ENCODE peak calls at places on chromosomes 6 and 20, in seven cellular contexts. J is HCT116, X is spleen, K is GM23338, F is transverse colon, O is upper lobe of left lung, T is prostate gland. C is an unnamed sample.

GRCh38 chr20:58634818-58635665 is 16.0 kb upstream of the STX16 start:
- DNase-seq in J (no peak), X (no peak), K (no peak), F (no peak), O (no peak), T (no peak), C (no peak)

GRCh38 chr6:155275808-155276480 is 12.1 kb downstream of the CLDN20 start:
- DNase-seq in J (no peak), X (no peak), K (no peak), F (no peak), O (no peak), T (no peak), C (no peak)

GRCh38 chr20:58024241-58024721 is 204.2 kb downstream of the ANKRD60 start:
- DNase-seq in J (no peak), X (peak), K (no peak), F (no peak), O (no peak), T (no peak), C (no peak)

GRCh38 chr6:140360651-140361050 is 986.2 kb upstream of the CITED2 start:
- DNase-seq in J (no peak), X (no peak), K (no peak), F (no peak), O (no peak), T (no peak), C (no peak)

GRCh38 chr20:6178537-6178936 is 55.7 kb upstream of the FERMT1 start:
- DNase-seq in J (peak), X (no peak), K (peak), F (no peak), O (no peak), T (no peak), C (peak)

GRCh38 chr6:43708857-43709653 is 21.5 kb upstream of the MRPS18A start:
- DNase-seq in J (no peak), X (no peak), K (no peak), F (no peak), O (peak), T (no peak), C (no peak)

GRCh38 chr20:4195499-4195898 is 180.1 kb upstream of the RNF24 start:
- DNase-seq in J (no peak), X (peak), K (peak), F (no peak), O (no peak), T (no peak), C (no peak)

GRCh38 chr6:170053966-170054661 is 236.8 kb downstream of the DLL1 start:
- DNase-seq in J (no peak), X (peak), K (no peak), F (peak), O (peak), T (no peak), C (no peak)

GRCh38 chr20:36538026-36538764 is 3.1 kb upstream of the MYL9 start:
- DNase-seq in J (no peak), X (no peak), K (no peak), F (no peak), O (no peak), T (no peak), C (no peak)

GRCh38 chr20:56949318-56949717 is 317.1 kb downstream of the BMP7 start:
- DNase-seq in J (peak), X (no peak), K (peak), F (no peak), O (no peak), T (no peak), C (no peak)

GRCh38 chr20:57967364-57967763 is 257.5 kb upstream of the PMEPA1 start:
- DNase-seq in J (no peak), X (no peak), K (no peak), F (no peak), O (no peak), T (no peak), C (no peak)

GRCh38 chr6:97841763-97842162 is 558.7 kb upstream of the MMS22L start:
- DNase-seq in J (no peak), X (no peak), K (no peak), F (no peak), O (no peak), T (no peak), C (no peak)

GRCh38 chr20:44068311-44068710 is 118.7 kb downstream of the JPH2 start:
- DNase-seq in J (no peak), X (no peak), K (peak), F (no peak), O (no peak), T (no peak), C (no peak)

GRCh38 chr6:35905841-35906498 is 14.9 kb downstream of the SRPK1 start:
- DNase-seq in J (no peak), X (no peak), K (no peak), F (no peak), O (no peak), T (no peak), C (no peak)

GRCh38 chr6:136036601-136037000 is 185.1 kb downstream of the PDE7B start:
- DNase-seq in J (no peak), X (no peak), K (no peak), F (no peak), O (no peak), T (no peak), C (no peak)

GRCh38 chr6:25637946-25638345 is 14.1 kb upstream of the SCGN start:
- DNase-seq in J (no peak), X (no peak), K (peak), F (peak), O (no peak), T (no peak), C (no peak)
- TF ChIP-seq POLR2AphosphoS5 in J (no peak), X (no peak), K (no peak), F (no peak), O (no peak), T (no peak), C (no peak)

GRCh38 chr20:537983-538382 is 5.6 kb downstream of the CSNK2A1 start:
- DNase-seq in J (no peak), X (no peak), K (no peak), F (no peak), O (no peak), T (no peak), C (no peak)
- TF ChIP-seq POLR2AphosphoS5 in J (no peak), X (no peak), K (no peak), F (no peak), O (no peak), T (no peak), C (no peak)

GRCh38 chr20:62805365-62805710 is 703 bp downstream of the OGFR start:
- DNase-seq in J (no peak), X (peak), K (peak), F (no peak), O (no peak), T (no peak), C (no peak)

GRCh38 chr20:62804021-62804631 is 509 bp upstream of the OGFR start:
- DNase-seq in J (no peak), X (peak), K (no peak), F (no peak), O (no peak), T (no peak), C (no peak)

GRCh38 chr20:62804632-62805364 is at the start of gene OGFR:
- DNase-seq in J (no peak), X (peak), K (peak), F (peak), O (peak), T (peak), C (no peak)

GRCh38 chr20:62806383-62807050 is 1.9 kb downstream of the OGFR start:
- DNase-seq in J (no peak), X (no peak), K (no peak), F (no peak), O (no peak), T (no peak), C (no peak)

GRCh38 chr20:62805711-62806382 is 1.2 kb downstream of the OGFR start:
- DNase-seq in J (no peak), X (peak), K (no peak), F (no peak), O (peak), T (no peak), C (no peak)
- TF ChIP-seq POLR2AphosphoS5 in J (no peak), X (peak), K (no peak), F (no peak), O (peak), T (no peak), C (no peak)

DNA sequence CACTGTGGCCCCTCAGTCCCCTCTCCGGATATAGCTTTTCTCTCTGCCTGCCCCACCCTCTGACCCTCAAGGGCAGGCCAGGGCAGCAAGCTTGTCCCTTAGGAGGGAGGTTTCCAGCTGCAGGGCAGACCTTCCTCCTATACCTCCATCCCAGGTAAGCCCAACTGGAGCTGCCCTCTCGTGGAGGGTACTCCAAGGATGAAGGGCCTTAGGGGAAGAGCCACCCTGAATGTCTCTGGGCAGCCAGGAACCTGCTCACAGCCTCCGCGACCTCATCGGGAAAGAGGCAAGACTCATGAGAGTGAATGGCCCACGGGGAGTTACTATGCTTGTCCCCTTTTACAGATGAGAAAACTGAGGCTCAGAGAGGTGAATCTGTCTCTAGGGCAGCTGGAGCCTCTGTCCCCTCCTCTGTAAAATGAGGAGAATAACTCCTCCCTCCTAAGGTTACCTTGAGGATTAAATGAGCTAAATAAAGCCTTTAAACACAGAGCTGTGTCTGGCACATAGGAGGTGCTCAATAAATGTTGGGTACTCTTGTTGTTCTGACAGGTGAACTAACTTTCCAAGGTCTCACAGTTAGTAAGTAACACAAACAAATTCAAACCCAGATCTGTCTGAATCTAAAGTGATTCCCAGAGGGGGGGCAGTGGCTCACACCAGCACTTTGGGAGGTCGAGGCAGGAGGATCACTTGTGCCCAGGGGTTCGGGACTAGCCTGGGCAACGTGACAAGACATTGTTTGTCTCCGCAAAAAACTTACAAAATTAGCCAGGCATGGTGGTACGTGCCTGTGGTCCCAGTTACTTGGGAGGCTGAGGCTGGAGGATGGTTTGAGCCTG is 12.1 kb downstream of the SRXN1 start:
- DNase-seq in J (no peak), X (no peak), K (no peak), F (no peak), O (no peak), T (no peak), C (no peak)
- TF ChIP-seq POLR2AphosphoS5 in J (no peak), X (no peak), K (no peak), F (no peak), O (no peak), T (no peak), C (no peak)

GRCh38 chr6:56445818-56446217 is 196.9 kb downstream of the DST start:
- DNase-seq in J (no peak), X (no peak), K (no peak), F (no peak), O (no peak), T (no peak), C (no peak)
- TF ChIP-seq POLR2AphosphoS5 in J (no peak), X (no peak), K (no peak), F (no peak), O (no peak), T (no peak), C (no peak)

DNA sequence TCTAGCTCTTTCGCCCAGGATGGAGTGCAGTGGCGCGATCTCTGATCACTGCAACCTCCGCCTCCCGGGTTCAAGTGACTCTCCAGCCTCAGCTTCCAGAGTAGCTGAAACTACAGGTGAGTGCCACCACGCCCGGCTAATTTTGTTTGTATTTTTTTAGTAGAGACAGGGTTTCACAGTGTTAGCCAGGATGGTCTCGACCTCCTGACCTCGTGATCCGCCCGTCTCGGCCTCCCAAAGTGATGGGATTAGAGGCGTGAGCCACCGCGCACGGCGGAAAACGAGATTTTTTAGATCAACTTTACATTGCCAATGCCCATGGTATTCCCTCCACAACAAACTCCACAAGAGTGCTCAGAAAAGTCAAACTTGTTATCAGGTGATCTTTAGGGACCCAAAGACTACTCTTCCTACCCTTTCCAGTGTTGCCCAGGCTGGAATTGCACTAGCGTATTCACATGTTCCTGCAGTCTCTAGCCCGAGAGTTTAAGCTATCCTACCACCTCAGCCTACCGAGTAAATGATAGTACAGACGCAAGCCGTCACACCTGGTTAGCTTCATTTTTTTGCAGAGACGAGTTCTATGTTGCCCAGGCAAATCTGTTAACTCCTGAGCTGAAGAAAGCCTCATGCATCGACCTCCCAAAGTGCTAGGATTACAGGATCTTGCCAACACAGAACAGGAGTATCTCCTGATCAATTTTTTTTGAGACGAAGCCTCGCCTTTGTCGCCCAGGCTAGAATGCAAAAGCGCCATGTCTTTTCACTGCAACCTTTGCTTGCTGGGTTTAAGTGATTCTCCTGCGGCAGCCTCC is 128.2 kb downstream of the HFE start:
- DNase-seq in J (no peak), X (peak), K (peak), F (no peak), O (no peak), T (no peak), C (no peak)
- TF ChIP-seq POLR2AphosphoS5 in J (no peak), X (no peak), K (peak), F (peak), O (no peak), T (peak), C (peak)

GRCh38 chr6:163651910-163652309 is 237.4 kb downstream of the QKI start:
- DNase-seq in J (no peak), X (no peak), K (no peak), F (no peak), O (no peak), T (no peak), C (no peak)
- TF ChIP-seq POLR2AphosphoS5 in J (no peak), X (no peak), K (no peak), F (no peak), O (no peak), T (no peak), C (no peak)

DNA sequence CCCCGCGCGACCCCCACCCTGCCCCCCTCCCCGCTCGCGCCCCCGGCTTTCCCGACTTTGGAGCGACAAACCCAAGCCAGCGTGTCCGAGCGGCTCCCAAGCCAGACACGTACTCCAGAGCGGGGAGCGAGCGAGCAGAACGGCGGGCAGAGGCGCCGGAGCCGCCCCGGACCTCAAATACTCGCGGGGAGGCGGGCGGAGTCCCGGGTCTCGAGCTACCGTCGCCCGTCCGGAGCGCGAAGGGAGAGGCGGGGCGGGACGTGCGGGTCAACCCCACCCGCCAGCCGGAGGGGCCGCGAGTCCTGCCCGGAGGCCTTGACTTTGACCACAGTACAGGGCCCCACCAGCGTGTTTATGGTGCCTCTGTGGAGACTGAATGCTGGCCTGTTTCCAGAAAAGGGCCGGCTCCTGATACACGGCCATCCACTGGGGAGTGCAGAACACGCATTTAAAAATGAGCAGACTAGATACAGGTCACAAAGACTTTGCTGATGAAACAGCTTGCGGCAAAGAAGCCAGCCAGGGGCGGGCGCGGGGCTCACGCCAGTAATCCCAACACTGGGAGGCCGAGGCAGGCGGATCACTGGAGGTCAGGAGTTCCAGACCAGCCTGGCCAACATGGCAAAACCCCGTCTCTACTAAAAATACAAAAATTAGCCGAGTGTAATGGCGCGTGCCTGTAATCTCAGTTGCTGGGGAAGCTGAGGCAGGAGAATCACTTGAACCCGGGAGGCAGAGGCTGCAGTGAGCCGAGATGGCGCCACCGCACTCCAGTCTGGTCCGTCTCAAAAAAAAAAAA is at the start of gene SERPINB6:
- DNase-seq in J (no peak), X (peak), K (peak), F (peak), O (peak), T (peak), C (no peak)
- TF ChIP-seq POLR2AphosphoS5 in J (no peak), X (peak), K (no peak), F (peak), O (no peak), T (peak), C (peak)

GRCh38 chr6:144778056-144778455 is 492.9 kb downstream of the UTRN start:
- DNase-seq in J (no peak), X (no peak), K (no peak), F (no peak), O (no peak), T (no peak), C (no peak)

GRCh38 chr6:144777249-144777648 is 492.1 kb downstream of the UTRN start:
- DNase-seq in J (no peak), X (no peak), K (no peak), F (no peak), O (no peak), T (no peak), C (no peak)

GRCh38 chr6:144781836-144782235 is 496.7 kb downstream of the UTRN start:
- DNase-seq in J (no peak), X (no peak), K (no peak), F (no peak), O (no peak), T (no peak), C (no peak)

GRCh38 chr6:144776031-144776819 is 491.1 kb downstream of the UTRN start:
- DNase-seq in J (no peak), X (no peak), K (no peak), F (no peak), O (no peak), T (no peak), C (no peak)

DNA sequence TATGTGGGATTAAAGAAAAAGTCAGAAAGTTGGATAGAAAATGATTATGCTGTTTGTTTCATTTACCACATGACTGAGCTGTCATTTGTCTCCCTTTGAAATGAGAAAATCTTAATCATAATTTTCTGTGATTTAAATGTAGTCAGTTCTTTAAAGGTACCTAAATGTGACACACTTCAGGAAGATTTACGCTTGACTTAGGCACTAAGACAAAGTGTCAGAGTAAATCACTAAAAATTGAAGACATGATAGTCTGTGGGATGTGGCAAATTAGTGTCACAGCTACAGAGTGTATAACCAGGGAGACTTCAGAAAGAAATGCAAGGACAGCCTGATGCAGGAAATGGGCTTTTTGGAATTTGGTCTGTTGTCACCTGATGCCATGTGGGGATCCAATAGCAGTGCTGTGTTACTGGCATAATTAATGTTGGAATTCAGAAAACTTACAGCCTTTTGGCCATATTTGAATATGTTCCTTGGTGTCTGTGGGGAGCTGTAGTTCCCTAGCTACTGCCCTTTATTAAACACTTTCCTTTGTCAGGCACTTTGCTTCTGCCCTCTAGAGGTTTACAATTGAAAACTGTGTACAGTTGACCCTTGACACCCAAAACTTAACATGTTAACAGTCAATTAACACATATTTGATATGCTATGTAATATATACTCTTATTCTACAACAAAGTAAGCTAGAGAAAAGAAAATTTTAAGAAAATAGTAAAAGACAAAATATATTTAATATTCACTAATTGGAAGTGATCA is 493.8 kb downstream of the UTRN start:
- DNase-seq in J (no peak), X (no peak), K (peak), F (no peak), O (no peak), T (no peak), C (no peak)
- TF ChIP-seq POLR2AphosphoS5 in J (no peak), X (no peak), K (no peak), F (no peak), O (no peak), T (no peak), C (no peak)

C was measured in Panc1.